ENCODE peak calls at places on chromosomes 2 and 18, in ten cellular contexts. I, O, B, W, Z, N, J, M, U and Y are unnamed samples.

GRCh38 chr2:174328309-174329156 is 6.2 kb upstream of the SP9 start:
- DNase-seq in U (no peak), B (no peak), W (no peak), Z (no peak), N (no peak), M (no peak), I (no peak), J (no peak), O (no peak), Y (no peak)

GRCh38 chr2:231185050-231185725 is 13.2 kb upstream of the ARMC9 start:
- DNase-seq in I (no peak), O (no peak), U (no peak), J (no peak), Z (no peak), M (no peak), W (no peak), N (no peak), B (no peak), Y (no peak)

GRCh38 chr18:50716902-50717301 is 102.9 kb downstream of the MRO start:
- DNase-seq in M (no peak), O (no peak), J (no peak), U (no peak), B (no peak), Z (no peak), N (no peak), W (no peak), I (no peak), Y (no peak)

GRCh38 chr2:160043265-160043664 is 19.1 kb downstream of the PLA2R1 start:
- DNase-seq in M (no peak), U (no peak), B (no peak), W (no peak), O (no peak), I (peak), N (no peak), J (no peak), Z (no peak), Y (no peak)

GRCh38 chr18:53056064-53056463 is 716.1 kb downstream of the DCC start:
- DNase-seq in M (no peak), J (no peak), O (no peak), I (no peak), W (no peak), Z (no peak), B (no peak), U (no peak), N (no peak), Y (no peak)

GRCh38 chr18:79791141-79791972 is 6.4 kb upstream of the KCNG2 start:
- DNase-seq in U (no peak), N (no peak), I (peak), Z (no peak), M (no peak), B (peak), W (no peak), J (peak), O (no peak), Y (no peak)

GRCh38 chr2:216210711-216211131 is 101.6 kb downstream of the XRCC5 start:
- DNase-seq in J (no peak), Z (no peak), I (peak), B (no peak), N (no peak), M (no peak), O (no peak), U (no peak), W (no peak), Y (no peak)

GRCh38 chr18:23378470-23378764 is 74.7 kb upstream of the RIOK3 start:
- DNase-seq in N (no peak), M (no peak), U (no peak), O (no peak), W (no peak), B (no peak), Z (no peak), J (no peak), I (no peak), Y (no peak)

GRCh38 chr2:73386342-73386868 is 769 bp downstream of the ALMS1 start:
- DNase-seq in O (no peak), M (no peak), B (no peak), U (no peak), Z (no peak), N (no peak), I (no peak), J (peak), W (no peak), Y (no peak)

GRCh38 chr2:167132906-167133555 is 244.8 kb downstream of the XIRP2 start:
- DNase-seq in J (no peak), O (no peak), W (no peak), B (no peak), I (peak), M (no peak), U (no peak), N (no peak), Z (no peak), Y (no peak)

GRCh38 chr2:11466307-11467125 is 555 bp upstream of the E2F6 start:
- DNase-seq in I (no peak), M (peak), U (no peak), B (no peak), Z (no peak), N (no peak), W (no peak), O (no peak), J (peak), Y (no peak)

GRCh38 chr18:56124186-56124585 is 514.2 kb downstream of the TXNL1 start:
- DNase-seq in U (no peak), B (no peak), O (no peak), M (no peak), N (no peak), I (peak), Z (no peak), W (no peak), J (peak), Y (no peak)

GRCh38 chr2:221104391-221104811 is 467.7 kb downstream of the EPHA4 start:
- DNase-seq in N (no peak), W (peak), B (no peak), Z (no peak), M (peak), O (no peak), U (no peak), J (no peak), I (peak), Y (no peak)

GRCh38 chr2:108189316-108189715 is 50.5 kb upstream of the SULT1C3 start:
- DNase-seq in Z (no peak), I (peak), N (no peak), W (no peak), J (no peak), U (no peak), M (no peak), O (peak), B (no peak), Y (no peak)

GRCh38 chr2:207869784-207870778 is 100.4 kb upstream of the FZD5 start:
- DNase-seq in N (no peak), J (peak), Z (no peak), U (no peak), W (no peak), M (no peak), B (no peak), O (peak), I (peak), Y (no peak)

GRCh38 chr18:43303376-43303775 is 26.1 kb upstream of the SYT4 start:
- DNase-seq in I (peak), B (no peak), M (no peak), W (no peak), N (no peak), O (no peak), J (no peak), U (no peak), Z (no peak), Y (no peak)

GRCh38 chr2:10878268-10878915 is 33.3 kb upstream of the KCNF1 start:
- DNase-seq in B (no peak), I (no peak), Z (no peak), N (no peak), J (no peak), W (no peak), M (no peak), U (no peak), O (no peak), Y (no peak)

GRCh38 chr2:20190862-20191713 is 33.8 kb downstream of the SDC1 start:
- DNase-seq in O (peak), I (no peak), U (no peak), N (no peak), Z (no peak), M (no peak), J (no peak), B (no peak), W (no peak), Y (no peak)

GRCh38 chr18:22705328-22705727 is 227.8 kb upstream of the RBBP8 start:
- DNase-seq in O (no peak), N (no peak), U (no peak), I (peak), J (peak), B (no peak), W (no peak), M (no peak), Z (no peak), Y (no peak)

GRCh38 chr18:11664286-11664685 is 24.8 kb upstream of the GNAL start:
- DNase-seq in W (no peak), U (no peak), N (no peak), M (no peak), B (no peak), J (no peak), Z (no peak), I (no peak), O (no peak), Y (no peak)

GRCh38 chr2:15675456-15676195 is 84.0 kb downstream of the DDX1 start:
- DNase-seq in Z (no peak), M (no peak), O (peak), B (no peak), I (peak), W (no peak), U (no peak), J (no peak), N (no peak), Y (no peak)

GRCh38 chr2:78606895-78607294 is 418.6 kb upstream of the REG3G start:
- DNase-seq in M (no peak), U (no peak), B (no peak), O (no peak), J (no peak), I (no peak), N (no peak), W (no peak), Z (no peak), Y (peak)

GRCh38 chr18:73942956-73943355 is 204.7 kb downstream of the FBXO15 start:
- DNase-seq in M (no peak), J (no peak), I (no peak), W (no peak), O (no peak), U (no peak), Z (no peak), N (no peak), B (no peak), Y (no peak)

GRCh38 chr2:72863046-72863445 is 24.2 kb upstream of the SPR start:
- DNase-seq in Z (no peak), M (no peak), U (no peak), O (no peak), J (no peak), N (no peak), I (no peak), W (no peak), B (no peak), Y (no peak)

GRCh38 chr2:85780316-85781092 is 26.7 kb downstream of the ATOH8 start:
- DNase-seq in J (no peak), Z (no peak), U (no peak), I (no peak), B (no peak), M (no peak), W (no peak), N (no peak), O (no peak), Y (no peak)

GRCh38 chr2:184336688-184337087 is 261.6 kb upstream of the ZNF804A start:
- DNase-seq in J (peak), W (no peak), Z (no peak), N (no peak), U (no peak), O (no peak), B (no peak), I (peak), M (no peak), Y (no peak)

GRCh38 chr2:141468746-141469145 is 662.1 kb downstream of the LRP1B start:
- DNase-seq in J (no peak), O (no peak), N (no peak), U (no peak), B (peak), I (no peak), M (no peak), Z (no peak), W (no peak), Y (no peak)

GRCh38 chr2:170170281-170171035 is 7.5 kb upstream of the MYO3B start:
- DNase-seq in U (no peak), J (no peak), W (no peak), N (no peak), I (no peak), Z (no peak), B (no peak), M (no peak), O (no peak), Y (peak)

GRCh38 chr2:50401772-50402653 is 629.9 kb downstream of the NRXN1 start:
- DNase-seq in O (peak), B (peak), M (no peak), U (no peak), J (peak), Z (peak), I (peak), W (no peak), N (no peak), Y (peak)

GRCh38 chr2:221060335-221060734 is 511.8 kb downstream of the EPHA4 start:
- DNase-seq in B (no peak), M (no peak), J (peak), I (peak), O (no peak), Z (no peak), N (no peak), W (no peak), U (no peak), Y (no peak)

GRCh38 chr2:238265605-238266004 is 22.8 kb downstream of the PER2 start:
- DNase-seq in O (no peak), Z (no peak), W (no peak), M (peak), B (no peak), J (no peak), N (no peak), I (no peak), U (no peak), Y (no peak)